ENCODE peak calls at places on chromosome 5, in four cellular contexts. H, N, X and B are unnamed samples.

GRCh38 chr5:38595149-38595725 is 38.8 kb upstream of the LIFR start:
- DNase-seq in N (no peak), X (no peak), H (no peak), B (peak; percentile 7)

GRCh38 chr5:173771058-173771742 is 116.9 kb upstream of the CPEB4 start:
- DNase-seq in N (no peak), X (no peak), H (no peak), B (no peak)

GRCh38 chr5:172743112-172743959 is 27.7 kb downstream of the DUSP1 start:
- DNase-seq in X (no peak), H (no peak), N (no peak), B (no peak)

GRCh38 chr5:170552486-170553122 is 48.8 kb downstream of the KCNIP1 start:
- DNase-seq in H (no peak), N (no peak), X (no peak), B (no peak)

GRCh38 chr5:139895647-139896046 is 100.0 kb downstream of the PSD2 start:
- DNase-seq in X (no peak), H (no peak), N (no peak), B (no peak)

GRCh38 chr5:39138892-39139291 is 64.7 kb upstream of the RICTOR start:
- DNase-seq in X (no peak), N (no peak), H (no peak), B (peak; percentile 51)

GRCh38 chr5:113133573-113133972 is 157.0 kb downstream of the DCP2 start:
- DNase-seq in N (no peak), H (no peak), X (no peak), B (no peak)

GRCh38 chr5:169072223-169072622 is 228.7 kb downstream of the SLIT3 start:
- DNase-seq in N (no peak), X (no peak), H (no peak), B (no peak)

GRCh38 chr5:176667637-176668036 is 20.4 kb downstream of the TSPAN17 start:
- DNase-seq in H (no peak), N (no peak), X (no peak), B (no peak)

GRCh38 chr5:160280384-160281090 is 31.8 kb downstream of the CCNJL start:
- DNase-seq in N (no peak), H (no peak), X (no peak), B (no peak)

GRCh38 chr5:154320209-154320608 is 125.6 kb upstream of the SAP30L start:
- DNase-seq in H (no peak), X (no peak), N (no peak), B (no peak)

GRCh38 chr5:154317916-154318315 is 127.4 kb downstream of the GALNT10 start:
- DNase-seq in H (no peak), N (no peak), X (no peak), B (no peak)

GRCh38 chr5:154321546-154321945 is 124.3 kb upstream of the SAP30L start:
- DNase-seq in N (no peak), H (no peak), X (no peak), B (no peak)

GRCh38 chr5:154318691-154319090 is 127.1 kb upstream of the SAP30L start:
- DNase-seq in N (no peak), H (no peak), X (no peak), B (no peak)

DNA sequence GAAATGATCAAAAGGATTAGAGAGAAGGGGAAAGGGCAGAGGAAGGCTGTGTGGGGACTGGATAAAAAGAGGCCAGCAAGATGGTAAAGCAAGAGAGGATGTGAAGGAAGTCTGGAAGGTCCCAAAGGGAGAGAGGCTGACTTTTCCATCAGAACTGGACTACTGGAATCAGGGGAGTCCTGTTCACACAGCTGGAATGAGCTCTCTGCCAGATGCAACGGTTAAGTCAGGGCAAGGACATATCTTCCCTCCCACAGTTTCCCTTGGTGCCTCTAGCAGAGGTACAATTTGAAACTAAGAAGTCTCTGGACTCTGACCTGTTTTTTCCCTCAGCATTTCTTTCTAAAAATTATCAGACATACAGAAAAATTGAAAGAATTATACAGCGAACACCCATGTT is 125.1 kb upstream of the SAP30L start:
- DNase-seq in N (no peak), H (no peak), X (no peak), B (no peak)
- TF ChIP-seq PBX3 in N (no peak), H (no peak), X (no peak), B (no peak)

GRCh38 chr5:53303105-53303504 is 177.3 kb upstream of the FST start:
- DNase-seq in X (no peak), H (no peak), N (no peak), B (no peak)
- TF ChIP-seq PBX3 in X (peak; percentile 67), H (no peak), N (no peak), B (no peak)

DNA sequence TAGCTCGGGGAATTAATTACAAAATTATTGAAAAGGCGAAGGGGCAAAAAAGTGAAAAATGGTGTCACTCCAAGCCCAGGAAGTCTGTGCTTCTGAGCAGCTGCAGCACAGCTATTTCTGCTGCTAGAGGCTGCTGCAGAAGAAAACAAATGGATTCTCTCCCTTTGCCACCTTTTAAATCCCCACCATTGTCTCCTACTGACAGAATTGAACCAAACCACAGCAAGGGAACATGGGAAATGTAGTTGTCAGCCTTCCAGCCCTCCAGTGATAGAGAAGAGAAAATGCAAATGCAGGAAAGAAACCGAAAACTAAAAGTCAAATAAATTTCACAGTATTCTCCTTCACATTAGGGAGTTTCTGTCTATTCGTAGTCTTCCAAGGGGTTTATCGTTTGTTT is 33.4 kb upstream of the CDC42SE2 start:
- DNase-seq in X (peak; percentile 28), N (peak; percentile 14), H (no peak), B (peak; percentile 23)
- TF ChIP-seq PBX3 in X (no peak), N (no peak), H (no peak), B (no peak)

DNA sequence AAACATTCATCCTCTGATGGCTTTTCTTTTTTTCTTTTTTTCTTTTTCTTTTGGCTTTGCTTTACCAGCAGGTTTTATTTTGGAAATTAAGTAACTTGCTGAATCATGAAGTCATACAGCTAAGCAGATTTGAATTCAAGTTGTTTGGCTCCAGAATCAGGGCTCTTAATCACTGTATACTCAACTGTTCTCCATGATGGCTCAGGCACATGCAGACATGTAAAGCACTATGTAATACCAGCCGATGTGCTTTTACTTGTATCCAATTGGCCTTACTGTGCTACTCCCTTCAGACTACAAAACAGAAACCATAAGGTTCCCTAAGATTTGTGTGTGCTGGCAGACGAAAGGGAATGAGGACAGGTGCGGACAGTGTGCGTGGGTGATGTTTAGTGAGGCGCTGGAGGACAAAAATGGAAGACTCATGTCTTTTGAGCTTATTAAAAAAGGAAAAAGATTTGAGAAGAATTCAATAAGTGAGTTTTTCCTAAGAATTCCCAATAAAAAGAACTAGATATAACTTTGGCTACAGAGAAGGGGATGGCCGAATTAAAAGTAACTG is 44.7 kb upstream of the OTP start:
- DNase-seq in N (no peak), H (no peak), X (no peak), B (no peak)
- TF ChIP-seq PBX3 in N (no peak), H (no peak), X (no peak), B (no peak)

GRCh38 chr5:43859309-43859708 is 256.3 kb downstream of the NNT start:
- DNase-seq in X (no peak), N (no peak), H (no peak), B (no peak)
- TF ChIP-seq PBX3 in X (no peak), N (no peak), H (no peak), B (no peak)

GRCh38 chr5:10229306-10230048 is 20.2 kb downstream of the ATPSCKMT start:
- DNase-seq in H (no peak), N (no peak), X (no peak), B (no peak)

GRCh38 chr5:10235350-10235749 is 14.3 kb downstream of the ATPSCKMT start:
- DNase-seq in N (no peak), X (no peak), H (no peak), B (no peak)

GRCh38 chr5:10232386-10232785 is 17.3 kb downstream of the ATPSCKMT start:
- DNase-seq in X (no peak), N (no peak), H (no peak), B (no peak)

GRCh38 chr5:10233505-10233904 is 16.2 kb downstream of the ATPSCKMT start:
- DNase-seq in N (peak; percentile 37), H (no peak), X (peak; percentile 74), B (peak; percentile 47)

GRCh38 chr5:10233011-10233410 is 16.7 kb downstream of the ATPSCKMT start:
- DNase-seq in X (no peak), H (no peak), N (no peak), B (no peak)
- TF ChIP-seq PBX3 in X (no peak), H (no peak), N (no peak), B (no peak)

DNA sequence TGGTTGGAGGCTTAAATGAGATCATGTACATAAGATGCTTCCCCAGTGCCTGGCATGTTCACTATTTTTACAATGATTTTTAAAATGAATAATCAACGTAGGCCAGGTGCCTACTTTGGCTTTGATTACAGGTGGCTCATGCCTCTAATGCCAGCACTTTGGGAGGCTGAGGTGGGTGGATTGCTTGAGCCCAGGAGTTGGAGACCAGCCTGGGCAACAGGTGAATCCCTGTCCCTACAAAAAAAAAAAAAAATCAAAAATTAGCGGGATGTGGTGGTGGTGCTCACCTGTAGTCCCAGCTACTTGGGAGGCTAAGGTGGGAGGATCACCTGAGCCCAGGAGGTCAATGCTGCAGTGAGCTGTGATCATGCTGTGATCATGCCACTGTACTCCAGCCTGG is 9.2 kb downstream of the PCDH12 start:
- DNase-seq in H (no peak), X (no peak), N (no peak), B (no peak)
- TF ChIP-seq PBX3 in H (no peak), X (no peak), N (no peak), B (no peak)

DNA sequence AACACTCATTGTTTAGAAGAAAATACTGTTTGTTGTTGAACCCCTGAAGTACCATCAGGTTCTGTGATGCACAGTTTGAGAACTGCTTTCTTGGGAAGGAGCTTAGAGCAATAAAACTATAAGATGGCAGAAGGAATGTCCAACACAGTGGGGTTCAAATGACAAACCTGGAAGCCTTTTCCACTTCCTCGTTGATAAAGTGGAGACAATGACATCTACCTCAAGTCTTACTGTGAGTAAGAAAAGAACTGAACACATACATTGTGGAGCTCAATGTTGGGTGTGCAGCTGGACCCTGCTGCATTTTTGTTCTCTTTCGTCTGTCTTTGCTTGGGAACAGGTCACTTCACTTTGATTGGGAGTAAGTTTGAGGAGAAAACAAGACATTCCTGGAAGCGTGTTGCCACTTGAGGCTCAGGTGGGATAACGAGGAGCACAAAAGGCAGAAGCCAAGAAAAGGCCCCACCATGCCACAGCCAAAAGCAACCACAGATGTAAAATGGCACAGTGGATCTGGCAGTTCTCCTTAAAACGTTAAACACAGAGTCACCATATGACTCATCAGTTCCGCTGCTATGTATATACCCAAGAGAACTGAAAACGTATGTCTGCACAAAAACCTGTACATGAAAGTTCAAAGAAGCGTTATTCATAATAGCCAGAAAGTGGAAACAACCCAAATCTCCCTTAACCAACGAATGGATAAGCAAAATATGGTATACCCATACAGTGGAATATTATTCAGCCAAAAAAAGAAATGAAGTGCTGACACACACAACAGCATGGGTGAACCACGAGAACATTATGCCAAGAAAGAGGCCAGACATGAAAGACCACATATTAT is 42.9 kb upstream of the SUB1 start:
- DNase-seq in H (peak; percentile 97), N (no peak), X (no peak), B (no peak)
- TF ChIP-seq PBX3 in H (no peak), N (no peak), X (no peak), B (no peak)

DNA sequence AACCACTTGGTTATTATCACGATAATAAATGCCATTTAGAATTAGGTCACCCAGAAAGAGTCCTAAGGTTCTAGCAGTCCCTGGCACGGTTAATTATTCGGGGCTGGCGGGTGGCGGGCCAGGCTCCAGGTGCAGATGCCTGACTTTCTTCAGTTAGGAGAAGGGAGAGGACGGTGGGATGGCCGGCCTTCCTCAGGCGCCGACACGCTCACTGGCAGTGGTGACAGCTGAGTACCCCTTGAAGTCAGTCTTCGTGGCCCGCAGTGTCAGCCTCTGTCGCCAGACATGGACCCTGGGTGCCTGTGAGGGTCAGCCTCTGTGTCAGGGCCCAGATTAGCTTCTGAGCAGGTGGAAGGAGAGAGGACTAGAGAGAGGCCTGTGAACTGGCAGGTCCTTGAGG is 21.1 kb upstream of the EXOC3 start:
- DNase-seq in X (no peak), H (no peak), N (no peak), B (no peak)
- TF ChIP-seq PBX3 in X (no peak), H (no peak), N (no peak), B (no peak)

GRCh38 chr5:3325206-3325605 is 270.4 kb upstream of the IRX1 start:
- DNase-seq in X (no peak), H (no peak), N (no peak), B (no peak)
- TF ChIP-seq PBX3 in X (no peak), H (no peak), N (no peak), B (no peak)